ENCODE peak calls at places on chromosomes 7 and 10, in seven cellular contexts. One of them, this sample, is unnamed.

GRCh38 chr7:86939197-86939814 is 120.1 kb downstream of the ELAPOR2 start:
- DNase-seq in H1: no peak
- DNase-seq in neuronal stem cell: peak
- DNase-seq in H9: peak
- DNase-seq in trophoblast cell: peak
- DNase-seq in mesendoderm: peak
- DNase-seq in IMR-90: peak
- DNase-seq in this sample: peak

GRCh38 chr10:111076682-111077661 is at the start of gene ADRA2A:
- DNase-seq in IMR-90: peak
- DNase-seq in H1: peak
- DNase-seq in neuronal stem cell: peak
- DNase-seq in mesendoderm: peak
- DNase-seq in trophoblast cell: no peak
- DNase-seq in H9: peak
- DNase-seq in this sample: peak

GRCh38 chr7:9264395-9264794 is 831.0 kb downstream of the NXPH1 start:
- DNase-seq in H1: no peak
- DNase-seq in mesendoderm: peak
- DNase-seq in neuronal stem cell: no peak
- DNase-seq in IMR-90: no peak
- DNase-seq in H9: no peak
- DNase-seq in trophoblast cell: no peak
- DNase-seq in this sample: no peak

GRCh38 chr7:17236603-17237002 is 61.8 kb upstream of the AHR start:
- DNase-seq in neuronal stem cell: no peak
- DNase-seq in IMR-90: peak
- DNase-seq in trophoblast cell: no peak
- DNase-seq in mesendoderm: no peak
- DNase-seq in H9: no peak
- DNase-seq in H1: no peak
- DNase-seq in this sample: no peak

GRCh38 chr10:64555609-64556008 is 1034.4 kb downstream of the REEP3 start:
- DNase-seq in mesendoderm: no peak
- DNase-seq in neuronal stem cell: no peak
- DNase-seq in IMR-90: no peak
- DNase-seq in H9: no peak
- DNase-seq in H1: no peak
- DNase-seq in trophoblast cell: no peak
- DNase-seq in this sample: no peak

GRCh38 chr10:84310470-84310869 is 17.9 kb upstream of the CCSER2 start:
- DNase-seq in H9: no peak
- DNase-seq in neuronal stem cell: no peak
- DNase-seq in IMR-90: peak
- DNase-seq in mesendoderm: peak
- DNase-seq in trophoblast cell: no peak
- DNase-seq in H1: no peak
- DNase-seq in this sample: peak

GRCh38 chr10:63283093-63283492 is 150.0 kb downstream of the NRBF2 start:
- DNase-seq in neuronal stem cell: no peak
- DNase-seq in trophoblast cell: no peak
- DNase-seq in H9: no peak
- DNase-seq in H1: no peak
- DNase-seq in mesendoderm: no peak
- DNase-seq in IMR-90: no peak
- DNase-seq in this sample: no peak

GRCh38 chr10:51653025-51653424 is 46.4 kb downstream of the CSTF2T start:
- DNase-seq in trophoblast cell: no peak
- DNase-seq in neuronal stem cell: no peak
- DNase-seq in H1: no peak
- DNase-seq in mesendoderm: no peak
- DNase-seq in IMR-90: peak
- DNase-seq in H9: no peak
- DNase-seq in this sample: no peak

GRCh38 chr10:13658864-13659685 is 72.3 kb downstream of the PRPF18 start:
- DNase-seq in mesendoderm: peak
- DNase-seq in H1: no peak
- DNase-seq in IMR-90: no peak
- DNase-seq in trophoblast cell: no peak
- DNase-seq in neuronal stem cell: no peak
- DNase-seq in H9: no peak
- DNase-seq in this sample: no peak

GRCh38 chr7:106217089-106217542 is 67.7 kb downstream of the NAMPT start:
- DNase-seq in mesendoderm: peak
- DNase-seq in H1: no peak
- DNase-seq in neuronal stem cell: no peak
- DNase-seq in H9: no peak
- DNase-seq in IMR-90: peak
- DNase-seq in trophoblast cell: no peak
- DNase-seq in this sample: peak

GRCh38 chr10:95389982-95390381 is 99.2 kb upstream of the PDLIM1 start:
- DNase-seq in H1: no peak
- DNase-seq in H9: no peak
- DNase-seq in mesendoderm: peak
- DNase-seq in neuronal stem cell: no peak
- DNase-seq in IMR-90: no peak
- DNase-seq in trophoblast cell: no peak
- DNase-seq in this sample: no peak

GRCh38 chr7:99579956-99580777 is 17.9 kb upstream of the TMEM225B start:
- DNase-seq in mesendoderm: peak
- DNase-seq in neuronal stem cell: peak
- DNase-seq in H1: peak
- DNase-seq in IMR-90: peak
- DNase-seq in H9: peak
- DNase-seq in trophoblast cell: no peak
- DNase-seq in this sample: peak

GRCh38 chr10:5951167-5951711 is 26.1 kb downstream of the IL15RA start:
- DNase-seq in mesendoderm: no peak
- DNase-seq in H9: no peak
- DNase-seq in H1: no peak
- DNase-seq in trophoblast cell: peak
- DNase-seq in IMR-90: no peak
- DNase-seq in neuronal stem cell: no peak
- DNase-seq in this sample: no peak

GRCh38 chr10:5946786-5947185 is 30.6 kb downstream of the IL15RA start:
- DNase-seq in neuronal stem cell: no peak
- DNase-seq in IMR-90: no peak
- DNase-seq in H9: no peak
- DNase-seq in H1: no peak
- DNase-seq in trophoblast cell: no peak
- DNase-seq in mesendoderm: no peak
- DNase-seq in this sample: no peak

GRCh38 chr10:5947471-5948207 is 29.7 kb downstream of the IL15RA start:
- DNase-seq in mesendoderm: no peak
- DNase-seq in neuronal stem cell: no peak
- DNase-seq in H1: no peak
- DNase-seq in H9: no peak
- DNase-seq in trophoblast cell: peak
- DNase-seq in IMR-90: no peak
- DNase-seq in this sample: no peak

GRCh38 chr10:5948208-5948585 is 29.1 kb downstream of the IL15RA start:
- DNase-seq in H9: no peak
- DNase-seq in H1: no peak
- DNase-seq in trophoblast cell: no peak
- DNase-seq in mesendoderm: no peak
- DNase-seq in IMR-90: no peak
- DNase-seq in neuronal stem cell: no peak
- DNase-seq in this sample: no peak

DNA sequence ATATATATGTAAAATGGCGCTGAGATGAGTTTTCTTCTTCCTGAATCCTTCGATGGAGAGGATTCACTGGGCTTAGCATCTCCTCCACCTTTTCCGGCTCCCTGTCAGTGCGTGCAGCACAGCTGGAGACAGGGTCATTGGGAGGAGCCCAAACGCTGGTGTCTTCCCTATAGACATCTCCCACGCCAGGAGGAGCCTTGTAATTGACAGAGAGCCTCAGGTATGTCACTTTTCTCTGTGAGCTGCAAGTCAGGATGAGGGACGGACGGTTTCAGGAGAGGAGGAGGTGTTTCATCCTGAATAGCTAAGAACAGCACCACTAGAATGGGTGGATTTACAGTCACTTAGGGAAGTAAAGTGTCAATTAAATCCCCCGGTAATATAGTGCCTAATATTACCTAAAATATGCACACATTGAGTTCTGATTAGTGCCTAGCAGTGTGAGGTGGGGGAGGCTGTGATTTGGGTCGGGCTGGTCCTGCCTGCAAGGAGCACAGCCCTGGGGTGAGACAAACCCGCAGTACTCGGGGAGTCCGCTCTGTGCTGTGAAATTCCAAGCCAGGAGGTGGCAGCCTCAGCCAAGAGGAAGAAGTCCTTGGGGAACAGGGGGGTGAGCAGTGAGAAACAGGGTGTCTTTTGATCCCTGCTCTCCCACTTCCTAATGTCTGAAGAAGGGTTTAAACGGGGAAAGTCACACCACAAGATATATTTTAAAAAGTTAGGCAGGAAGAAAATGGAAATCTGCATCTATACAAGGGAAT is 28.2 kb downstream of the IL15RA start:
- DNase-seq in IMR-90: peak
- DNase-seq in H1: peak
- DNase-seq in trophoblast cell: no peak
- DNase-seq in neuronal stem cell: peak
- DNase-seq in H9: peak
- DNase-seq in mesendoderm: peak
- DNase-seq in this sample: peak
- H2BK5ac ChIP-seq in IMR-90: no peak
- H2BK5ac ChIP-seq in H1: no peak
- H2BK5ac ChIP-seq in trophoblast cell: no peak
- H2BK5ac ChIP-seq in neuronal stem cell: no peak
- H2BK5ac ChIP-seq in H9: no peak
- H2BK5ac ChIP-seq in mesendoderm: no peak
- H2BK5ac ChIP-seq in this sample: no peak

DNA sequence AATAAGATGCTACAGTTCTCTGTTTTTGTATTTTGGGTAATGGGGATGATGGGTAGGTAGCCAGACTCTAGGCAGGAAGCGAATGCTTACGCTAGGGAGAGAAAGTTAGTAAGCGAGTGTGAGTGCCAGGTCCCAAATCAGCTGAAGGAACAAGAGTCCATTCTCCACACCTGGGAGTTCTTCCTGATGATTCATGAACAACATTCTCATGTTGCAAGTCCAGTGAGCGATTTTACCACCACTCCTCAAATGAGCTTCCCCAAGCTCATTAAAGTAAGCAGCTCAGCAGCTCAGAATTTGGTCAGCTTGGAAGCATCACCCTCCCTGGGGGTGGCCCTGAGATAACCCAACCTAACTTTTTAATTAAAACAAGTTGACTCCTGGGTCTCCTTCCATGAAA is 27.3 kb downstream of the SH3PXD2A start:
- DNase-seq in H1: no peak
- DNase-seq in IMR-90: no peak
- DNase-seq in H9: no peak
- DNase-seq in trophoblast cell: peak
- DNase-seq in mesendoderm: no peak
- DNase-seq in neuronal stem cell: no peak
- DNase-seq in this sample: no peak
- H3K9ac ChIP-seq in H1: no peak
- H3K9ac ChIP-seq in IMR-90: no peak
- H3K9ac ChIP-seq in H9: no peak
- H3K9ac ChIP-seq in trophoblast cell: no peak
- H3K9ac ChIP-seq in mesendoderm: no peak
- H3K9ac ChIP-seq in neuronal stem cell: no peak
- H3K9ac ChIP-seq in this sample: no peak

GRCh38 chr10:3969876-3970666 is 185.1 kb upstream of the KLF6 start:
- DNase-seq in H9: no peak
- DNase-seq in trophoblast cell: peak
- DNase-seq in H1: no peak
- DNase-seq in mesendoderm: no peak
- DNase-seq in neuronal stem cell: no peak
- DNase-seq in IMR-90: peak
- DNase-seq in this sample: peak
- H3K4me2 ChIP-seq in H9: no peak
- H3K4me2 ChIP-seq in trophoblast cell: peak
- H3K4me2 ChIP-seq in H1: no peak
- H3K4me2 ChIP-seq in mesendoderm: no peak
- H3K4me2 ChIP-seq in neuronal stem cell: no peak
- H3K4me2 ChIP-seq in IMR-90: peak
- H3K4me2 ChIP-seq in this sample: no peak

DNA sequence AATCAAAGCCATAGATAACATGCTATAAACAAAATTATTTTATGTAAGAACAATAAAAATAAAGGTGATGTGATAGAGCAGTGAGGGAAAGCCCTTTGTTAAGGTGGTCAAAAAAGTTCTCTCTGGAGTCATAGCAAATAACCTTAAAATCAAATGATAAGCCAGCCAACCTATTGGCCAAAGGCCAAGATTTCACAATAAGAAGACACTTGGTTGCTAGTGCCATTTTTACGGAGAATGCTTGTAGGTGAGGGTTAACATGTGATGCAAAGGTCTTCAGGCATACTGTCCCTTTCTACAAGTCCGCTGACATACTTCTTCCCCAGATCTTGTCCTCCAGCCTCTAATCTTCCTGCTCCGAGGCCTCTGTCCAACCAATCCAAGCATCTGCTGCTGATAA is 98.2 kb upstream of the ARID5B start:
- DNase-seq in trophoblast cell: no peak
- DNase-seq in mesendoderm: no peak
- DNase-seq in neuronal stem cell: no peak
- DNase-seq in H1: no peak
- DNase-seq in IMR-90: no peak
- DNase-seq in H9: no peak
- DNase-seq in this sample: no peak
- H2BK5ac ChIP-seq in trophoblast cell: no peak
- H2BK5ac ChIP-seq in mesendoderm: no peak
- H2BK5ac ChIP-seq in neuronal stem cell: no peak
- H2BK5ac ChIP-seq in H1: no peak
- H2BK5ac ChIP-seq in IMR-90: no peak
- H2BK5ac ChIP-seq in H9: no peak
- H2BK5ac ChIP-seq in this sample: no peak

GRCh38 chr10:22475857-22476600 is 130.7 kb downstream of the SPAG6 start:
- DNase-seq in neuronal stem cell: peak
- DNase-seq in mesendoderm: peak
- DNase-seq in trophoblast cell: no peak
- DNase-seq in IMR-90: no peak
- DNase-seq in H1: peak
- DNase-seq in H9: peak
- DNase-seq in this sample: peak
- H3K9ac ChIP-seq in neuronal stem cell: no peak
- H3K9ac ChIP-seq in mesendoderm: peak
- H3K9ac ChIP-seq in trophoblast cell: no peak
- H3K9ac ChIP-seq in IMR-90: no peak
- H3K9ac ChIP-seq in H1: no peak
- H3K9ac ChIP-seq in H9: no peak
- H3K9ac ChIP-seq in this sample: peak

DNA sequence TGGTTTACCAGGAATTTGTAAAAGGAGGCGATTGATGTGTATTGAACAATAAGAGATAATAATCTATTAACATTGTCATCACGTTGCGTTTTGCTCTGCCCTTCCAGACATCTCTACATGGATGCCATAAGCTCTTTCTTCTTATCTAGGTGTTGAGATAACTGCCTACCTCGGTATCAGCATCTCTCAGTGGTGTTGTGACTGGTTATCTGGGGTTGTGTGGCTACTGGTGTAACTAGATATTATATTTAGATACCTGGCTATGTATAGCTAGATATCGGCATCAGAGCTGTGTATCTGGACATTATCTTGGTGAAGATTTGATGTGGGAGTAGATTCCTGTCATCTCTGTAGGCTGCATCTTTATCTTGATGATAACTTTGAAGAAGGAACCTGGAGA is 17.2 kb downstream of the GATA3 start:
- DNase-seq in IMR-90: no peak
- DNase-seq in mesendoderm: peak
- DNase-seq in H1: no peak
- DNase-seq in neuronal stem cell: no peak
- DNase-seq in H9: no peak
- DNase-seq in trophoblast cell: no peak
- DNase-seq in this sample: no peak
- H3K4me2 ChIP-seq in IMR-90: no peak
- H3K4me2 ChIP-seq in mesendoderm: no peak
- H3K4me2 ChIP-seq in H1: no peak
- H3K4me2 ChIP-seq in neuronal stem cell: no peak
- H3K4me2 ChIP-seq in H9: no peak
- H3K4me2 ChIP-seq in trophoblast cell: no peak
- H3K4me2 ChIP-seq in this sample: no peak